ENCODE peak calls at places on chromosomes 5 and 9, in six cellular contexts. K is endothelial cell of umbilical vein, I is A549, W is K562, H is HepG2, E is GM12878. S is an unnamed sample.

GRCh38 chr5:52024363-52024762 is 641.1 kb downstream of the ISL1 start:
- DNase-seq in W (no peak), E (no peak), H (peak), K (no peak), I (no peak), S (no peak)

GRCh38 chr9:68838245-68838644 is 133.2 kb downstream of the PIP5K1B start:
- DNase-seq in K (no peak), I (no peak), W (no peak), H (no peak), E (no peak), S (no peak)

GRCh38 chr5:146369691-146370090 is 31.1 kb downstream of the POU4F3 start:
- DNase-seq in I (no peak), W (no peak), E (no peak), H (no peak), K (no peak), S (no peak)

GRCh38 chr5:163330723-163331668 is 106.4 kb upstream of the CCNG1 start:
- DNase-seq in I (no peak), K (no peak), H (no peak), E (no peak), W (no peak), S (peak)

GRCh38 chr5:178640331-178641045 is 13.6 kb upstream of the CLK4 start:
- DNase-seq in W (no peak), H (no peak), E (no peak), K (no peak), I (no peak), S (no peak)

GRCh38 chr9:129623331-129623730 is 2.4 kb upstream of the C9orf50 start:
- DNase-seq in W (no peak), K (no peak), H (no peak), E (no peak), I (no peak), S (peak)

GRCh38 chr9:37942616-37943328 is 38.8 kb upstream of the SLC25A51 start:
- DNase-seq in K (no peak), W (no peak), H (no peak), E (no peak), I (no peak), S (no peak)

GRCh38 chr9:91818226-91818587 is 131.8 kb downstream of the ROR2 start:
- DNase-seq in E (no peak), H (no peak), I (no peak), W (no peak), K (no peak), S (peak)

GRCh38 chr9:5563886-5564285 is 53.6 kb downstream of the PDCD1LG2 start:
- DNase-seq in K (no peak), W (no peak), E (no peak), I (no peak), H (no peak), S (no peak)

GRCh38 chr9:77099388-77099787 is 77.9 kb upstream of the VPS13A start:
- DNase-seq in H (no peak), K (no peak), I (no peak), E (no peak), W (no peak), S (no peak)

GRCh38 chr9:134099123-134099761 is 31.4 kb upstream of the BRD3 start:
- DNase-seq in E (peak), W (peak), K (peak), H (peak), I (peak), S (peak)

GRCh38 chr9:124894741-124895170 is 32.8 kb downstream of the ARPC5L start:
- DNase-seq in E (no peak), H (peak), K (peak), W (no peak), I (peak), S (peak)
- TF ChIP-seq MAX in E (no peak), H (no peak), K (no peak), W (no peak), I (no peak), S (no peak)

GRCh38 chr9:93026640-93027039 is 31.9 kb upstream of the SUSD3 start:
- DNase-seq in E (no peak), W (no peak), H (no peak), K (no peak), I (no peak), S (no peak)
- TF ChIP-seq MYC in E (no peak), W (no peak), H (no peak), K (no peak), I (no peak), S (no peak)

GRCh38 chr9:80157561-80157983 is 585.8 kb downstream of the TLE4 start:
- DNase-seq in H (no peak), K (peak), W (no peak), I (no peak), E (no peak), S (no peak)

GRCh38 chr9:80157128-80157527 is 585.4 kb downstream of the TLE4 start:
- DNase-seq in I (no peak), E (no peak), H (no peak), W (no peak), K (no peak), S (no peak)

GRCh38 chr9:80156725-80157124 is 585.0 kb downstream of the TLE4 start:
- DNase-seq in E (no peak), H (no peak), K (no peak), I (no peak), W (no peak), S (no peak)

GRCh38 chr9:80156262-80156661 is 584.5 kb downstream of the TLE4 start:
- DNase-seq in E (no peak), K (no peak), H (no peak), W (no peak), I (no peak), S (no peak)

DNA sequence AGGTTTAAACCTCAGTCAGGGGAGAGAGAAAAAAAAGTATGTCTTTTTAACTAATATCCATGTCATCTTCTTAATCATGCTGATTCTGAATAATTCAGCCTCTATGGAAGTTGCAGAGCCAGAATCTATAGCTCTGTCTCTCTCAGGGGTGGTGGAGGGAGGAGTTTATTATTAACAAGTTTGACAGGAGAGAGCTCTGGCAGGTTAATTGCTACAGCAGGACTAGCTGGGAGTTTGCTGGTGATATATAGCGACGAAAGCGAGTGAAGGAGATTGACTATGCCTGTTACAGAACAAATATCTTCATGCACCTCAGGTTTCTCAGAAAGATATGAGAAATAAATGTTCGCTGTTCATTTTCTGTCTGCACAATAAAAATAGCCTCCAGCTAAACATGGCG is 586.4 kb downstream of the TLE4 start:
- DNase-seq in K (no peak), E (no peak), W (no peak), H (no peak), I (no peak), S (no peak)
- TF ChIP-seq MAX in K (no peak), E (no peak), W (no peak), H (no peak), I (no peak), S (no peak)

DNA sequence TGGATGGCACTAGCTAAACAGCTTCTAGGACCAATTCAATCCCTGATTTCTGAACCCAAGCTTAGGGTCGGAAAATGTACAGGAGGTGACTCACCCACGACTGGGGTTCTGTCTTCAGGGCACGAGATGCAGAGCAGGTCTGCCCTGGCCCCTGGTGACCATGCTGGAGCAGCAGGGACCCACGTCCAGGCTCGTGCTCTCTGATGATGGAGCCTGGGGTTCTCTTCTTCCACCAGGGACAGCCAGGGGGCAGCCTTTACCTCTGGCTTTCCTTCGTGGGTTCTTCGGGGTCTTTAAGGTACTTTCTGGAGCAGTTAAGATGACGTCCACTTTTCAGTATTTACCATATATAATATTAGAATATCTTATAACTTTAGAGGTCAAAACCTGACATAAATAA is 2.1 kb downstream of the CFAP77 start:
- DNase-seq in H (peak), E (no peak), W (peak), I (peak), K (peak), S (peak)
- TF ChIP-seq MYC in H (no peak), E (no peak), W (no peak), I (no peak), K (no peak), S (no peak)

DNA sequence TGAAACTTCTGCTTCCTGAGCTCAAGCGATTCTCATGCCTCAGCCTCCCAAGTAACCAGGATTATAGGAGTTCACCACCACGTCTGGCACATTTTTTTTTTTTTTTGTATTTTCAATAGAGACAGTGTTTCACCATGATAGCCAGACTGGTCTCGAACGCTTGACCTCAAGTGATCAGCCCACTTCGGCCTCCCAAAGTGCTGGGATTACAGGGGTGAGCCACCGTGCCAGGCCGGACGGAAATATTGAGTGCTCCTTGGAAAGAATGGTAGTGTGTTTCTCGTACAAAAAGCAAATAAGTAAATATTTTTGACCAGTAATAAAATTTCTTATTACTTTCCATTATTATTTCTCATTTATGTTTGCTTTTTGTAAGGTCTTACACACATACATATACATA is 1307.9 kb upstream of the CDH6 start:
- DNase-seq in K (no peak), W (no peak), E (no peak), H (no peak), I (no peak), S (no peak)
- TF ChIP-seq MAX in K (no peak), W (no peak), E (no peak), H (no peak), I (no peak), S (no peak)

GRCh38 chr5:140966293-140967225 is at the start of gene PCDHAC2:
- DNase-seq in E (no peak), I (peak), K (peak), W (no peak), H (no peak), S (no peak)
- TF ChIP-seq MYC in E (no peak), I (no peak), K (no peak), W (no peak), H (no peak), S (no peak)

DNA sequence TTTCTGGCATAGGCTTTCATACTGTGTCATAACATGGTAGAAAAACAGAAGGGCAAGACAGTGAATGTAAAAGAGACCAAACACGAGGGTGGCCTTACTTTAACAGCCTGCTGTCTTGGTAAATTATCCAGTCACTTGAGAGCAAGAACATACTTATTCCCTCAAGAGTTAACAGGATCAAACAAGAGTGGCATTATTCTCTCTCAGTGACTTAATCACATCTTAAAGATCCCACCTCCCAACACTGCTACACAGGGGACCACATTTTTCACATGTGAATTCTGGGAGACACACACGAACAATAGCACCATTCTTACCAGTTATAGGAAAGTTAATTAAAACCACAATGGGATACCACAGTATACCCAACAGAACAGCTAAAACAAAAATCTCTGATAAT is 898.0 kb upstream of the C9orf72 start:
- DNase-seq in H (no peak), E (no peak), K (no peak), W (no peak), I (no peak), S (no peak)
- TF ChIP-seq MAX in H (no peak), E (no peak), K (no peak), W (no peak), I (no peak), S (no peak)

GRCh38 chr5:28548856-28549255 is 1510.5 kb upstream of the CDH9 start:
- DNase-seq in H (no peak), K (no peak), E (no peak), W (no peak), I (no peak), S (no peak)

GRCh38 chr5:28544501-28544900 is 1506.1 kb upstream of the CDH9 start:
- DNase-seq in E (no peak), H (no peak), K (no peak), W (no peak), I (no peak), S (no peak)

GRCh38 chr5:28543699-28544098 is 1505.3 kb upstream of the CDH9 start:
- DNase-seq in W (no peak), K (no peak), E (no peak), H (no peak), I (no peak), S (no peak)

GRCh38 chr5:28542968-28543367 is 1504.6 kb upstream of the CDH9 start:
- DNase-seq in H (no peak), I (no peak), K (peak), W (no peak), E (no peak), S (peak)
- TF ChIP-seq MYC in H (no peak), I (no peak), K (no peak), W (no peak), E (no peak), S (no peak)

DNA sequence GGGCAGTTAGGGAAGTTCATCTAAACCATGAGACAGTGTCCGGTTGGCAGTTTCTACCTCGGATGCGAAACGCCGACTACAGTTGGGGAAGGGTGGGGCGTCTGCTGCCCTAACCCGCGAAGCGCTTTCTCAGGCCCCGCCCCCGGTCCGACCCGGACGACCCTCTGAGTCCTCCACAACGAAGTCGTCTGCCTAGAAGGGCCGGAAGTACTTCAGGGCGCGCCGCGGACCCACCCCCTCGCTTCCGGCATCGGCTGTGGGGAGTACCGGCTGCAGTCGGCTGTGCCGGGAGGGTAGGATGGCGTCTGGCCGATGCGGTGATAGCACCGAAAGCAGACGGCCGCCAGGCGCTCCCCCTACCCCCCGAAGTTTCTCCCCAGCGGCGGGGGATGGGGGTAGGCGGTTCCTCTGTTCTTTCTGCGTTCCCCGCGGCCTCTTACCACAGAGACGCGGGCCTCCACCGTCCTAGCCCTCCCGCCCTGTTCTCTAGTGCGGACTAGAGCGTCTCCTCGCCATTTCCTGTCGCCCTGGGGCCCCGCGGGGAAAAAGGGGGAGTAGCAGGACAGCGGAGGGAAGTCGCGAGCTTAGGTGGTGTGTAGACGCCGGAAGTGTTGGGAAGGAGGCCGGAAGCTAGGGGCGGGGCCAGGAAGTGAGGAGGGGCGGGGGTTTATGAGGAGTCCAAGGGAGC is at the start of gene TRIM41:
- DNase-seq in E (peak), K (peak), W (peak), H (peak), I (peak), S (peak)
- TF ChIP-seq MAX in E (no peak), K (no peak), W (peak), H (no peak), I (peak), S (peak)

DNA sequence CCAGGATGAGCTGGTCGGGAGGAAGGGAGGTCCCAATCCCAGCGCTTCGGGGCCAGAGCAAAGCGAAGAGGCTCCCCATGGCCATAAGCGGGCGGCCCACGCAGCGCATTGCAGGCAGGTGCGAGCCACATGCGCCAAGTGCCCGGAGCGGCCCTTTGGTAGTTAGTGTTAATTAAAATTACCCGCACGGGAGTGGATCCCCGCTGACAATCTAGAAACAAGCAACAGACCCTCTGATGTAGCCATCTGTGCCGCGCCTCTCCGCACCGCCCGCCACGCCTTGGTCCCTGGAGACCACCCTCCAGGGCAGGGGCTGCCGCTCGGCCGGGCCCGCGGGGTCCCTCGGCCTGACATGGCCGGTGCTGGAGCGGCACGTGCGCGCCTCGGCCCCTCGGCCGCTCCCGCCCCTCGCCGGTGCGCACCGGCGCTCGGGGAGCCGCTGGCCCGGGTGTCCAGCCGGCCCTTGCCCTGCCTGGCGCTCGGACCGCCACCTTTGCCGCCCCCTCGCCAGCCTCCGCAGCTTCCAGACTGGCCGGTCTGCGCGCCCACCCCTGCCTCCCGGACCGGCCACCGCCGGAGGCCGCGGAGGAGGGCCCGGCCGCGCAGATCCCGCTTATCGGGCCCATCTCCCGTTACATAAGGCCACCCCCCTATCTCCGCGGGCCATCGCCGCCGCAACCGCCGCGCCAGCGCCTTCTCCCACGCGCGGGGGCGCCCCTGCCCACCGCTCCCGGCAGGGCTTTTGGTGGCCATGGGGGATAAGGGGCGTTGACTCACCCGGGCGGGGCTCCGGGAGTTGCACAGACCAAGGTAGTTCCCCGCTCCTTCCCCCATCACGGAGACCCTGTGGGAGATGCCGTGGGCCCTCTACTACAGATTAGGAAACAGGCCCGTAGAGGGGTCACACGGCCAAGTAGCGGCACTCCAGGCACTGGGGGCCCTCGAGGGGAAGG is 1.9 kb upstream of the IL13 start:
- DNase-seq in I (no peak), W (no peak), E (no peak), H (no peak), K (peak), S (peak)
- TF ChIP-seq MYC in I (no peak), W (no peak), E (no peak), H (no peak), K (no peak), S (no peak)